ENCODE peak calls at places on chromosomes 16 and 17, in eight cellular contexts. U, S, Y, H, X, Q, E and R are unnamed samples.
A peak's percentile ranks its signal among the peaks of the same experiment; 100 is the strongest.

GRCh38 chr17:83083368-83084201 is 4.2 kb downstream of the METRNL start:
- DNase-seq in Y (peak; percentile 100), Q (peak; percentile 86), S (peak; percentile 75), H (no peak), U (peak; percentile 73), E (peak; percentile 89), X (peak; percentile 97), R (no peak)

GRCh38 chr17:27502526-27503324 is 46.5 kb downstream of the KSR1 start:
- DNase-seq in E (no peak), H (no peak), S (no peak), U (no peak), Y (peak; percentile 90), Q (no peak), X (peak; percentile 89), R (no peak)

GRCh38 chr17:78316867-78317816 is 42.7 kb downstream of the SOCS3 start:
- DNase-seq in Q (peak; percentile 84), X (peak; percentile 48), H (no peak), E (no peak), S (peak; percentile 51), Y (peak; percentile 88), U (no peak), R (peak; percentile 84)

GRCh38 chr17:75353176-75353575 is 52.3 kb downstream of the GRB2 start:
- DNase-seq in S (no peak), X (no peak), E (no peak), Y (no peak), Q (no peak), H (no peak), U (no peak), R (no peak)

GRCh38 chr16:10085078-10085798 is 97.0 kb downstream of the GRIN2A start:
- DNase-seq in S (no peak), X (no peak), Q (no peak), U (no peak), E (no peak), H (no peak), Y (no peak), R (no peak)

GRCh38 chr17:59754547-59754946 is 47.1 kb downstream of the VMP1 start:
- DNase-seq in S (peak; percentile 73), Q (peak; percentile 31), U (no peak), H (no peak), X (peak; percentile 96), E (no peak), Y (peak; percentile 9), R (no peak)

GRCh38 chr17:73620414-73620813 is 23.8 kb downstream of the SDK2 start:
- DNase-seq in E (no peak), Y (peak; percentile 8), U (no peak), S (no peak), X (no peak), H (no peak), Q (no peak), R (no peak)

GRCh38 chr16:932831-933330 is 37.9 kb downstream of the LMF1 start:
- DNase-seq in Y (no peak), H (no peak), E (no peak), U (no peak), Q (no peak), S (no peak), X (no peak), R (no peak)

GRCh38 chr17:64507418-64507766 is 615 bp downstream of the CEP95 start:
- DNase-seq in H (no peak), S (peak; percentile 58), Q (peak; percentile 81), Y (peak; percentile 80), E (no peak), X (peak; percentile 77), U (no peak), R (no peak)

GRCh38 chr17:78401246-78401645 is 22.8 kb downstream of the PGS1 start:
- DNase-seq in S (peak; percentile 79), X (no peak), H (no peak), U (no peak), Q (no peak), E (no peak), Y (peak; percentile 81), R (no peak)

GRCh38 chr17:29115906-29116651 is 64.1 kb downstream of the MYO18A start:
- DNase-seq in Y (peak; percentile 97), U (no peak), H (no peak), X (peak; percentile 43), S (peak; percentile 64), Q (peak; percentile 52), E (no peak), R (no peak)

DNA sequence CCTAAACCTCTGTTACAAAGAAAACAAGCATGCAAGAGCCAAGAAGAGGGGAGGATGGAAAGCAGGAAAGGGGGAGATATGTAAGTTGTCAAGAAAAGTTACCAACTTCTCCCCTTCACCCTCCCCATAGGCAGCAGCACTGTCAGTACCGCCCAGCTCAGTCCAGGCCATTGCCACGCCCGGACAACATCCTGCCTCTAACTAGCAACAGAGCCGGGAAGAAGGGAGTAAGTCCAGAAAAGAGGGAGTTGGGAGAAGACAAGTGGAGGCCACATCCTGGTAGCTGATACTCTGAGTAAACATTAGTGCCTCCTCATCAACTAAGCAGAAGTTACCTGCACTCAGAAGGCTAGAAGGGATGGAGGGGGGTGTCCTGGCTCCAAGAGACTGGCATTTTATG is 113.6 kb downstream of the SMG6 start:
- DNase-seq in X (no peak), U (no peak), H (peak; percentile 40), E (no peak), Y (no peak), Q (no peak), S (no peak), R (peak; percentile 18)
- H3K27ac ChIP-seq in X (peak overlapping the region; percentile 11), U (no peak overlapping the region), H (peak overlapping the region; percentile 78), E (peak overlapping the region; percentile 36), Y (peak overlapping the region; percentile 42), Q (no peak overlapping the region), S (peak overlapping the region; percentile 67), R (peak overlapping the region; percentile 27)

GRCh38 chr17:80754846-80755245 is 210.2 kb downstream of the RPTOR start:
- DNase-seq in U (no peak), Q (no peak), H (no peak), S (no peak), X (no peak), Y (no peak), E (peak; percentile 55), R (no peak)

GRCh38 chr17:80752369-80752705 is 207.7 kb downstream of the RPTOR start:
- DNase-seq in U (no peak), H (no peak), Y (no peak), E (peak; percentile 67), S (no peak), X (no peak), Q (no peak), R (no peak)

GRCh38 chr17:80758793-80759673 is 214.4 kb downstream of the RPTOR start:
- DNase-seq in E (peak; percentile 69), X (peak; percentile 53), S (no peak), Q (no peak), U (no peak), H (no peak), Y (no peak), R (no peak)

GRCh38 chr17:80753946-80754345 is 209.3 kb downstream of the RPTOR start:
- DNase-seq in H (no peak), Y (no peak), Q (no peak), S (no peak), E (peak; percentile 47), U (no peak), X (no peak), R (no peak)

DNA sequence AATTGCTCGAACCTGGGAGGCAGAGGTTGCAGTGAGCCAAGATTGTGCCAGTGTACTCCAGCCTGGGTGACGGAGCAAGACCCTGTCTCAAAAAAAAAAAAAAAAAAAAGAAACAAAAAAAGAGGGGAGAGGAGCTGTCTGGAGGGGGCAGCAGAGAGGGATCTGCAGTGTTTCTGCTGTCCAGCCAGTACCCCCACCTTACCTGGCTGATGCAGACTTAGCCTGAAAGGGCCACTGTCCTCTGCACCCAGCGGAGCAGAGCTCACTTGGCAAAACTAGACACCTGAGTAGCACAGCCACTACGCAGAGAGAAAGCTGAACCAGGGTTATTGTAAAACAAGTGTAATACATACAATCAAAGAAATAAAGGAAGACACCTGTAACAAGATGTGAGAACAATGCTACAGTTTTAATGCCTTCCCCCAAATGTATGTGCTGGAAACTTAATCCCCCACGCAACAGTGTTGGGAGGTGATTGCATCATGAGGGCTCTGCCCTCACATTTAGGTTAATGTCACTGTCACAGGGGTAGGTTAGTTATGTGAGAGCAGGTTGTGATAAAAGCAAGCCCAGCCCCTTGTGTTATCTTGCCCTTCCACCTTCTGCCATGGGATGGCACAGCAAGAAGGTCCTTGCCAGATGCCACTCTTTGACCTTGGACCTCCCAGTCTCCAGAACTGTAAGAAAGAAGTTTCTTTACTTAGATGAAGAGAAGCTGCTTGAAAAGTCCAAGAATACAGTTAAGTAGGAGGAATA is 211.2 kb downstream of the RPTOR start:
- DNase-seq in X (no peak), Q (no peak), H (no peak), E (peak; percentile 50), Y (no peak), U (no peak), S (no peak), R (no peak)
- TF ChIP-seq CTCF in X (no peak), Q (no peak), H (no peak), E (no peak), Y (peak; percentile 10), U (no peak), S (no peak), R (no peak)

DNA sequence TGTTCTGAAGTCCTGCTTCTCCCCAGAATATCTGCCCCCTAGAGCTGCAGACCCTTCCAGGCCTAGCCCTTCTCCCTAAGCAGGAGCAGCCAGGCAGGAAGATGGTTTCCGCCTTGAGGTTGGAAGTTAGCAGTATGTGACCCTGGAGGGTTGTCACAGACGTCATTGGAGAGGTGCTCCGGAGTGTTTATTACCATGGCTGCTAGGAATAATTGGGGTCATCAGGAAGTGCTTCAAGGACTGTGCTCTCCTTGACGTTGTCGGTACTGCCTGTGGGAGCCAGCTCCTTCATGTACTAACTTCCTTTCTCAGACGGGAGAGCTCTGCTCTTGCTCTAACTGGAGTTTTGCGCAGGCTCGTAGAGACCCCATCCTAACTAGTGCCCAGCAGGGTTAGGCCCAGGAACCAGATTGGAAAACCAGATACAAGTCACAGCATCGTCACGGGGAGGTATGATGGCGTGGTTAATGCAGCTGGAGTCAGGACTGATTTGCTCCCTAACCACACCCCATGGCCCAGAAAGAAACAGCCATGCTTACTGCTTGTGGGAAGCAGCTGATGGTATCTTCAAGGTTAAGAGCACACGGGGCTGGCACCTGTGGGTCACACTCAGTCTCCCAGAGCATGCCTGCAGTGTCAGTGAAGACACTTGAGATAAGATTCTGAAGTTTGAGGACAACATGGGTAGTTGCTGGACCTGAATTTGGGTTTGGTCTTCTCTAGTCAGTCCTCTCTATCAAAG is 60.3 kb downstream of the WIPI1 start:
- DNase-seq in Y (no peak), X (no peak), E (peak; percentile 42), U (no peak), H (no peak), Q (no peak), S (no peak), R (no peak)
- H3K27ac ChIP-seq in Y (no peak overlapping the region), X (no peak overlapping the region), E (no peak overlapping the region), U (no peak overlapping the region), H (peak overlapping the region; percentile 50), Q (no peak overlapping the region), S (no peak overlapping the region), R (no peak overlapping the region)

GRCh38 chr16:51524555-51525373 is 373.7 kb upstream of the SALL1 start:
- DNase-seq in H (no peak), Y (no peak), S (peak; percentile 16), E (no peak), Q (no peak), U (no peak), X (peak; percentile 79), R (no peak)
- TF ChIP-seq CTCF in H (no peak), Y (no peak), S (no peak), E (no peak), Q (no peak), U (no peak), X (no peak), R (no peak)

GRCh38 chr16:3101841-3102470 is 2.9 kb upstream of the ZSCAN10 start:
- DNase-seq in H (peak; percentile 74), U (no peak), S (no peak), Y (no peak), Q (no peak), X (no peak), E (no peak), R (no peak)
- H3K27ac ChIP-seq in H (peak overlapping the region; percentile 91), U (peak overlapping the region; percentile 44), S (peak overlapping the region; percentile 7), Y (no peak overlapping the region), Q (no peak overlapping the region), X (no peak overlapping the region), E (peak overlapping the region; percentile 31), R (peak overlapping the region; percentile 34)

GRCh38 chr17:40122944-40123810 is 1.4 kb downstream of the MSL1 start:
- DNase-seq in Q (peak; percentile 72), E (no peak), S (peak; percentile 60), Y (peak; percentile 92), H (peak; percentile 54), U (no peak), X (peak; percentile 45), R (peak; percentile 57)
- TF ChIP-seq CTCF in Q (no peak), E (no peak), S (no peak), Y (no peak), H (no peak), U (peak; percentile 23), X (no peak), R (peak; percentile 13)